ENCODE peak calls at places on chromosomes 1 and 21, in seven cellular contexts. N is NCI-H1694, Q is RWPE1, G is psoas muscle, S is GM04504, E is ovary, V is NCI-H146. C is an unnamed sample.

GRCh38 chr21:43889055-43889454 is 24.0 kb downstream of the AGPAT3 start:
- DNase-seq in G (no peak), Q (no peak), V (no peak), S (no peak), N (no peak), E (no peak), C (no peak)

GRCh38 chr1:165897326-165898303 is 70.2 kb downstream of the UCK2 start:
- DNase-seq in N (no peak), Q (no peak), E (no peak), G (no peak), V (no peak), S (peak), C (no peak)

GRCh38 chr1:64223329-64224151 is 20.1 kb downstream of the UBE2U start:
- DNase-seq in G (no peak), V (no peak), Q (peak), S (peak), N (no peak), E (no peak), C (no peak)

GRCh38 chr1:15762546-15762945 is 4.0 kb downstream of the FBLIM1 start:
- DNase-seq in V (peak), N (no peak), Q (no peak), G (no peak), E (no peak), S (no peak), C (no peak)

GRCh38 chr1:81549588-81550127 is 251.1 kb upstream of the ADGRL2 start:
- DNase-seq in G (no peak), V (peak), S (peak), E (no peak), Q (peak), N (peak), C (peak)

GRCh38 chr1:235160395-235160964 is 570 bp downstream of the RBM34 start:
- DNase-seq in E (no peak), N (no peak), Q (no peak), V (no peak), S (peak), G (no peak), C (no peak)

GRCh38 chr21:33661146-33661545 is 18.8 kb downstream of the ITSN1 start:
- DNase-seq in V (no peak), G (no peak), Q (no peak), N (no peak), E (no peak), S (no peak), C (no peak)

GRCh38 chr21:45135868-45136267 is 61.5 kb downstream of the ADARB1 start:
- DNase-seq in V (no peak), N (no peak), E (no peak), Q (no peak), S (no peak), G (peak), C (no peak)

GRCh38 chr1:181160322-181160721 is 71.8 kb downstream of the IER5 start:
- DNase-seq in G (no peak), V (no peak), N (no peak), S (no peak), E (no peak), Q (no peak), C (no peak)

GRCh38 chr1:57839488-57839887 is 415.6 kb upstream of the DAB1 start:
- DNase-seq in V (peak), Q (no peak), N (no peak), S (no peak), G (no peak), E (no peak), C (no peak)

GRCh38 chr21:34190576-34191301 is 117.4 kb downstream of the MRPS6 start:
- DNase-seq in E (no peak), V (no peak), G (no peak), Q (no peak), S (no peak), N (no peak), C (peak)